ENCODE peak calls at places on chromosome 18, in ten cellular contexts. One of them, this sample, is unnamed. For H3K4me1, the result is how much of the 10 kb centered on the place peaks cover.

GRCh38 chr18:45856526-45856925 is 31.1 kb downstream of the SIGLEC15 start:
- DNase-seq in CD8-positive, alpha-beta T cell: no peak
- DNase-seq in HepG2: no peak
- DNase-seq in astrocyte: peak
- DNase-seq in A549: no peak
- DNase-seq in mucosa of descending colon: no peak
- DNase-seq in endothelial cell of umbilical vein: no peak
- DNase-seq in spleen: no peak
- DNase-seq in PC-3: no peak
- DNase-seq in adrenal gland: no peak
- DNase-seq in this sample: no peak

GRCh38 chr18:25055076-25055475 is 296.9 kb downstream of the ZNF521 start:
- DNase-seq in astrocyte: peak
- DNase-seq in CD8-positive, alpha-beta T cell: no peak
- DNase-seq in endothelial cell of umbilical vein: peak
- DNase-seq in A549: no peak
- DNase-seq in PC-3: peak
- DNase-seq in HepG2: no peak
- DNase-seq in adrenal gland: no peak
- DNase-seq in mucosa of descending colon: no peak
- DNase-seq in spleen: no peak
- DNase-seq in this sample: peak

GRCh38 chr18:41073372-41073954 is 881.6 kb upstream of the PIK3C3 start:
- DNase-seq in endothelial cell of umbilical vein: peak
- DNase-seq in PC-3: peak
- DNase-seq in spleen: no peak
- DNase-seq in mucosa of descending colon: no peak
- DNase-seq in adrenal gland: no peak
- DNase-seq in CD8-positive, alpha-beta T cell: no peak
- DNase-seq in HepG2: no peak
- DNase-seq in astrocyte: peak
- DNase-seq in A549: no peak
- DNase-seq in this sample: peak

GRCh38 chr18:35387367-35387685 is 10.2 kb upstream of the ZNF396 start:
- DNase-seq in spleen: no peak
- DNase-seq in PC-3: no peak
- DNase-seq in endothelial cell of umbilical vein: no peak
- DNase-seq in A549: no peak
- DNase-seq in astrocyte: peak
- DNase-seq in adrenal gland: no peak
- DNase-seq in HepG2: no peak
- DNase-seq in CD8-positive, alpha-beta T cell: no peak
- DNase-seq in mucosa of descending colon: no peak
- DNase-seq in this sample: no peak

GRCh38 chr18:63979409-63979908 is 9.6 kb downstream of the SERPINB8 start:
- DNase-seq in CD8-positive, alpha-beta T cell: peak
- DNase-seq in adrenal gland: peak
- DNase-seq in endothelial cell of umbilical vein: peak
- DNase-seq in PC-3: peak
- DNase-seq in astrocyte: peak
- DNase-seq in A549: peak
- DNase-seq in HepG2: peak
- DNase-seq in mucosa of descending colon: no peak
- DNase-seq in spleen: no peak
- DNase-seq in this sample: peak

GRCh38 chr18:58379443-58379842 is 249.4 kb downstream of the ALPK2 start:
- DNase-seq in astrocyte: no peak
- DNase-seq in PC-3: no peak
- DNase-seq in A549: no peak
- DNase-seq in HepG2: no peak
- DNase-seq in adrenal gland: no peak
- DNase-seq in CD8-positive, alpha-beta T cell: no peak
- DNase-seq in endothelial cell of umbilical vein: no peak
- DNase-seq in mucosa of descending colon: no peak
- DNase-seq in spleen: no peak
- DNase-seq in this sample: no peak

GRCh38 chr18:35438480-35439234 is 59.1 kb downstream of the INO80C start:
- DNase-seq in PC-3: peak
- DNase-seq in astrocyte: no peak
- DNase-seq in CD8-positive, alpha-beta T cell: no peak
- DNase-seq in A549: no peak
- DNase-seq in adrenal gland: no peak
- DNase-seq in endothelial cell of umbilical vein: no peak
- DNase-seq in mucosa of descending colon: no peak
- DNase-seq in spleen: no peak
- DNase-seq in HepG2: no peak
- DNase-seq in this sample: no peak

GRCh38 chr18:33424266-33424946 is 16.1 kb downstream of the CCDC178 start:
- DNase-seq in A549: no peak
- DNase-seq in adrenal gland: no peak
- DNase-seq in CD8-positive, alpha-beta T cell: no peak
- DNase-seq in spleen: no peak
- DNase-seq in PC-3: no peak
- DNase-seq in HepG2: peak
- DNase-seq in astrocyte: no peak
- DNase-seq in endothelial cell of umbilical vein: no peak
- DNase-seq in mucosa of descending colon: no peak
- DNase-seq in this sample: peak

GRCh38 chr18:43605224-43605623 is 327.9 kb upstream of the SYT4 start:
- DNase-seq in endothelial cell of umbilical vein: no peak
- DNase-seq in A549: no peak
- DNase-seq in adrenal gland: no peak
- DNase-seq in mucosa of descending colon: no peak
- DNase-seq in CD8-positive, alpha-beta T cell: no peak
- DNase-seq in astrocyte: no peak
- DNase-seq in HepG2: no peak
- DNase-seq in PC-3: no peak
- DNase-seq in spleen: no peak
- DNase-seq in this sample: no peak

GRCh38 chr18:54801374-54801773 is 26.9 kb upstream of the RAB27B start:
- DNase-seq in mucosa of descending colon: no peak
- DNase-seq in A549: no peak
- DNase-seq in spleen: no peak
- DNase-seq in PC-3: no peak
- DNase-seq in astrocyte: no peak
- DNase-seq in CD8-positive, alpha-beta T cell: no peak
- DNase-seq in adrenal gland: no peak
- DNase-seq in endothelial cell of umbilical vein: no peak
- DNase-seq in HepG2: peak
- DNase-seq in this sample: no peak

GRCh38 chr18:48326901-48327675 is 82.1 kb downstream of the ZBTB7C start:
- DNase-seq in adrenal gland: peak
- DNase-seq in A549: no peak
- DNase-seq in astrocyte: peak
- DNase-seq in mucosa of descending colon: no peak
- DNase-seq in endothelial cell of umbilical vein: no peak
- DNase-seq in spleen: peak
- DNase-seq in CD8-positive, alpha-beta T cell: no peak
- DNase-seq in PC-3: peak
- DNase-seq in HepG2: no peak
- DNase-seq in this sample: peak

GRCh38 chr18:59864446-59864764 is 35.4 kb upstream of the PMAIP1 start:
- DNase-seq in spleen: no peak
- DNase-seq in A549: no peak
- DNase-seq in PC-3: no peak
- DNase-seq in CD8-positive, alpha-beta T cell: no peak
- DNase-seq in endothelial cell of umbilical vein: no peak
- DNase-seq in mucosa of descending colon: no peak
- DNase-seq in astrocyte: no peak
- DNase-seq in HepG2: no peak
- DNase-seq in adrenal gland: no peak
- DNase-seq in this sample: no peak

GRCh38 chr18:52484977-52485376 is 145.0 kb downstream of the DCC start:
- DNase-seq in endothelial cell of umbilical vein: no peak
- DNase-seq in astrocyte: no peak
- DNase-seq in mucosa of descending colon: no peak
- DNase-seq in A549: peak
- DNase-seq in adrenal gland: no peak
- DNase-seq in spleen: no peak
- DNase-seq in CD8-positive, alpha-beta T cell: no peak
- DNase-seq in PC-3: peak
- DNase-seq in HepG2: no peak
- DNase-seq in this sample: no peak

GRCh38 chr18:31679806-31680793 is 4.3 kb downstream of the B4GALT6 start:
- DNase-seq in spleen: no peak
- DNase-seq in mucosa of descending colon: no peak
- DNase-seq in astrocyte: no peak
- DNase-seq in adrenal gland: peak
- DNase-seq in CD8-positive, alpha-beta T cell: no peak
- DNase-seq in HepG2: no peak
- DNase-seq in endothelial cell of umbilical vein: peak
- DNase-seq in PC-3: peak
- DNase-seq in A549: no peak
- DNase-seq in this sample: no peak

GRCh38 chr18:31678425-31678824 is 6.0 kb downstream of the B4GALT6 start:
- DNase-seq in endothelial cell of umbilical vein: no peak
- DNase-seq in CD8-positive, alpha-beta T cell: no peak
- DNase-seq in HepG2: no peak
- DNase-seq in PC-3: no peak
- DNase-seq in spleen: no peak
- DNase-seq in A549: no peak
- DNase-seq in mucosa of descending colon: no peak
- DNase-seq in adrenal gland: no peak
- DNase-seq in astrocyte: no peak
- DNase-seq in this sample: no peak

GRCh38 chr18:31679133-31679731 is 5.1 kb downstream of the B4GALT6 start:
- DNase-seq in PC-3: peak
- DNase-seq in A549: peak
- DNase-seq in CD8-positive, alpha-beta T cell: no peak
- DNase-seq in adrenal gland: no peak
- DNase-seq in endothelial cell of umbilical vein: peak
- DNase-seq in spleen: no peak
- DNase-seq in astrocyte: peak
- DNase-seq in mucosa of descending colon: no peak
- DNase-seq in HepG2: no peak
- DNase-seq in this sample: peak

GRCh38 chr18:31683106-31683505 is 1.3 kb downstream of the B4GALT6 start:
- DNase-seq in spleen: no peak
- DNase-seq in endothelial cell of umbilical vein: no peak
- DNase-seq in CD8-positive, alpha-beta T cell: no peak
- DNase-seq in adrenal gland: no peak
- DNase-seq in A549: no peak
- DNase-seq in PC-3: no peak
- DNase-seq in mucosa of descending colon: no peak
- DNase-seq in astrocyte: no peak
- DNase-seq in HepG2: no peak
- DNase-seq in this sample: no peak

GRCh38 chr18:31680836-31681568 is 3.4 kb downstream of the B4GALT6 start:
- DNase-seq in CD8-positive, alpha-beta T cell: no peak
- DNase-seq in astrocyte: no peak
- DNase-seq in PC-3: peak
- DNase-seq in mucosa of descending colon: no peak
- DNase-seq in HepG2: no peak
- DNase-seq in adrenal gland: no peak
- DNase-seq in A549: peak
- DNase-seq in spleen: no peak
- DNase-seq in endothelial cell of umbilical vein: peak
- DNase-seq in this sample: no peak
- TF ChIP-seq CTCF in CD8-positive, alpha-beta T cell: no peak
- TF ChIP-seq CTCF in astrocyte: no peak
- TF ChIP-seq CTCF in PC-3: no peak
- TF ChIP-seq CTCF in mucosa of descending colon: no peak
- TF ChIP-seq CTCF in HepG2: peak
- TF ChIP-seq CTCF in adrenal gland: no peak
- TF ChIP-seq CTCF in A549: no peak
- TF ChIP-seq CTCF in spleen: peak
- TF ChIP-seq CTCF in endothelial cell of umbilical vein: peak
- TF ChIP-seq CTCF in this sample: peak

GRCh38 chr18:8766576-8767253 is 61.4 kb downstream of the MTCL1 start:
- DNase-seq in spleen: no peak
- DNase-seq in HepG2: no peak
- DNase-seq in mucosa of descending colon: no peak
- DNase-seq in A549: no peak
- DNase-seq in endothelial cell of umbilical vein: no peak
- DNase-seq in PC-3: no peak
- DNase-seq in CD8-positive, alpha-beta T cell: no peak
- DNase-seq in astrocyte: no peak
- DNase-seq in adrenal gland: no peak
- DNase-seq in this sample: no peak

GRCh38 chr18:8767356-8767755 is 62.0 kb downstream of the MTCL1 start:
- DNase-seq in mucosa of descending colon: no peak
- DNase-seq in adrenal gland: no peak
- DNase-seq in astrocyte: no peak
- DNase-seq in A549: no peak
- DNase-seq in HepG2: no peak
- DNase-seq in CD8-positive, alpha-beta T cell: no peak
- DNase-seq in spleen: no peak
- DNase-seq in endothelial cell of umbilical vein: no peak
- DNase-seq in PC-3: no peak
- DNase-seq in this sample: no peak

GRCh38 chr18:8770655-8771054 is 65.3 kb downstream of the MTCL1 start:
- DNase-seq in endothelial cell of umbilical vein: no peak
- DNase-seq in spleen: no peak
- DNase-seq in HepG2: no peak
- DNase-seq in mucosa of descending colon: no peak
- DNase-seq in adrenal gland: no peak
- DNase-seq in CD8-positive, alpha-beta T cell: no peak
- DNase-seq in astrocyte: no peak
- DNase-seq in A549: no peak
- DNase-seq in PC-3: no peak
- DNase-seq in this sample: peak

GRCh38 chr18:8771930-8772329 is 66.6 kb downstream of the MTCL1 start:
- DNase-seq in CD8-positive, alpha-beta T cell: no peak
- DNase-seq in mucosa of descending colon: no peak
- DNase-seq in HepG2: no peak
- DNase-seq in A549: no peak
- DNase-seq in astrocyte: peak
- DNase-seq in spleen: no peak
- DNase-seq in PC-3: no peak
- DNase-seq in endothelial cell of umbilical vein: peak
- DNase-seq in adrenal gland: no peak
- DNase-seq in this sample: no peak

GRCh38 chr18:8769509-8769908 is 64.2 kb downstream of the MTCL1 start:
- DNase-seq in A549: no peak
- DNase-seq in CD8-positive, alpha-beta T cell: no peak
- DNase-seq in PC-3: no peak
- DNase-seq in endothelial cell of umbilical vein: no peak
- DNase-seq in astrocyte: no peak
- DNase-seq in mucosa of descending colon: no peak
- DNase-seq in spleen: no peak
- DNase-seq in HepG2: no peak
- DNase-seq in adrenal gland: no peak
- DNase-seq in this sample: no peak
- H3K4me1 ChIP-seq in A549: half or more
- H3K4me1 ChIP-seq in CD8-positive, alpha-beta T cell: under half
- H3K4me1 ChIP-seq in PC-3: under half
- H3K4me1 ChIP-seq in endothelial cell of umbilical vein: under half
- H3K4me1 ChIP-seq in astrocyte: under half
- H3K4me1 ChIP-seq in mucosa of descending colon: under half
- H3K4me1 ChIP-seq in spleen: under half
- H3K4me1 ChIP-seq in HepG2: under half
- H3K4me1 ChIP-seq in adrenal gland: under half
- H3K4me1 ChIP-seq in this sample: under half

GRCh38 chr18:13982136-13982535 is 66.8 kb upstream of the MC2R start:
- DNase-seq in A549: no peak
- DNase-seq in CD8-positive, alpha-beta T cell: no peak
- DNase-seq in endothelial cell of umbilical vein: no peak
- DNase-seq in astrocyte: no peak
- DNase-seq in adrenal gland: no peak
- DNase-seq in spleen: no peak
- DNase-seq in PC-3: no peak
- DNase-seq in HepG2: peak
- DNase-seq in mucosa of descending colon: no peak
- DNase-seq in this sample: peak
- TF ChIP-seq CTCF in A549: no peak
- TF ChIP-seq CTCF in CD8-positive, alpha-beta T cell: no peak
- TF ChIP-seq CTCF in endothelial cell of umbilical vein: no peak
- TF ChIP-seq CTCF in astrocyte: no peak
- TF ChIP-seq CTCF in adrenal gland: no peak
- TF ChIP-seq CTCF in spleen: no peak
- TF ChIP-seq CTCF in PC-3: peak
- TF ChIP-seq CTCF in HepG2: peak
- TF ChIP-seq CTCF in mucosa of descending colon: no peak
- TF ChIP-seq CTCF in this sample: no peak

GRCh38 chr18:5155907-5156287 is 41.2 kb downstream of the AKAIN1 start:
- DNase-seq in mucosa of descending colon: no peak
- DNase-seq in endothelial cell of umbilical vein: no peak
- DNase-seq in spleen: no peak
- DNase-seq in CD8-positive, alpha-beta T cell: no peak
- DNase-seq in HepG2: no peak
- DNase-seq in PC-3: no peak
- DNase-seq in astrocyte: no peak
- DNase-seq in adrenal gland: no peak
- DNase-seq in A549: no peak
- DNase-seq in this sample: no peak
- H3K4me1 ChIP-seq in mucosa of descending colon: under half
- H3K4me1 ChIP-seq in endothelial cell of umbilical vein: under half
- H3K4me1 ChIP-seq in spleen: under half
- H3K4me1 ChIP-seq in CD8-positive, alpha-beta T cell: under half
- H3K4me1 ChIP-seq in HepG2: under half
- H3K4me1 ChIP-seq in PC-3: under half
- H3K4me1 ChIP-seq in astrocyte: under half
- H3K4me1 ChIP-seq in adrenal gland: under half
- H3K4me1 ChIP-seq in A549: under half
- H3K4me1 ChIP-seq in this sample: under half

This sample was measured in cardiac muscle cell.